ENCODE peak calls at places on chromosomes 12 and 14, in seven cellular contexts. C, J, H, T, Z, V and M are unnamed samples.

GRCh38 chr14:61524211-61524806 is 171.0 kb upstream of the HIF1A start:
- DNase-seq in Z (peak), H (peak), V (no peak), C (peak), J (no peak), T (peak), M (peak)

GRCh38 chr12:111448266-111448830 is 42.6 kb downstream of the SH2B3 start:
- DNase-seq in Z (no peak), J (no peak), C (no peak), V (no peak), T (no peak), H (peak), M (no peak)

GRCh38 chr12:18677189-18677588 is 60.6 kb downstream of the PLCZ1 start:
- DNase-seq in J (no peak), T (peak), H (no peak), Z (no peak), C (peak), V (no peak), M (no peak)

GRCh38 chr14:105075364-105076295 is 10.4 kb upstream of the GPR132 start:
- DNase-seq in Z (no peak), V (no peak), J (peak), T (peak), H (no peak), C (no peak), M (no peak)

GRCh38 chr12:69868695-69869094 is 43.7 kb downstream of the MYRFL start:
- DNase-seq in H (no peak), J (no peak), V (no peak), T (no peak), Z (no peak), C (no peak), M (no peak)

GRCh38 chr12:53493610-53494391 is 5.5 kb downstream of the MAP3K12 start:
- DNase-seq in T (no peak), C (no peak), V (no peak), Z (no peak), J (peak), H (peak), M (no peak)

GRCh38 chr14:21526672-21527319 is 650 bp upstream of the SALL2 start:
- DNase-seq in C (no peak), T (no peak), H (no peak), V (no peak), Z (no peak), J (no peak), M (no peak)

GRCh38 chr12:39095636-39096330 is 190.4 kb upstream of the CPNE8 start:
- DNase-seq in Z (no peak), C (no peak), J (no peak), V (no peak), H (no peak), T (no peak), M (peak)

GRCh38 chr12:30828686-30829085 is 73.9 kb upstream of the CAPRIN2 start:
- DNase-seq in J (no peak), C (no peak), H (no peak), T (no peak), V (no peak), Z (no peak), M (no peak)

GRCh38 chr12:58502236-58502635 is 418.1 kb downstream of the LRIG3 start:
- DNase-seq in T (no peak), V (no peak), Z (no peak), H (no peak), J (no peak), C (peak), M (no peak)

GRCh38 chr14:76056128-76056527 is 70.6 kb downstream of the IFT43 start:
- DNase-seq in Z (peak), J (no peak), C (no peak), H (no peak), V (no peak), T (peak), M (peak)

GRCh38 chr12:105725054-105725453 is 394.6 kb downstream of the C12orf75 start:
- DNase-seq in Z (no peak), H (no peak), C (peak), T (peak), J (no peak), V (no peak), M (no peak)

GRCh38 chr12:122080149-122081107 is 1.9 kb downstream of the MLXIP start:
- DNase-seq in H (peak), C (peak), V (peak), J (peak), Z (peak), T (peak), M (peak)

GRCh38 chr12:113854385-113855136 is 111.6 kb downstream of the RBM19 start:
- DNase-seq in Z (no peak), J (no peak), T (no peak), V (no peak), H (no peak), C (no peak), M (no peak)

GRCh38 chr14:59254146-59254910 is 65.9 kb downstream of the DAAM1 start:
- DNase-seq in H (peak), T (peak), C (peak), Z (peak), V (peak), J (no peak), M (peak)

GRCh38 chr14:92728781-92729364 is 19.6 kb downstream of the LGMN start:
- DNase-seq in H (peak), J (no peak), V (no peak), T (peak), Z (peak), C (peak), M (peak)

GRCh38 chr14:79011091-79011919 is 841.1 kb downstream of the NRXN3 start:
- DNase-seq in C (peak), H (peak), V (peak), T (peak), Z (peak), J (no peak), M (peak)
- TF ChIP-seq CTCF in C (peak), H (peak), V (peak), T (peak), Z (no peak), J (peak), M (peak)

DNA sequence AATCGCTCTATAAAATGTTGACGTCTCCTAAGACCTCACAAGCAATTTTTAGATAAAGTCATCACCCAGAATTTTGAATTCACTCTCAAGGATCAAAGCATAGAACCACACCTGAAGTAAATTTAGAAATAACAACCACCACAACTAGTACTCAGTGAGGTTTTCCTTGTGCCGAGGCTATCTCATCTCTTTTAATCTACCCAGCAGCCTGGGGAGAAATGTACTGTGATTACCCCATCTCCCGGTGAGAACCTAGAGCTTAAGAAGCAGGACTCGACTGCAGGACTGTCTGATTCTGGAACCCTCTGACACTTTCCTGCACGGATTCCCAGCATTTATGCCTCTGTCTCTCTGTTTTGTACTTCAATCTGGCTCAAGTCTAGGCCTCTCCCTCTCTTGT is 180.9 kb upstream of the PLXNC1 start:
- DNase-seq in H (no peak), C (no peak), T (no peak), V (no peak), Z (no peak), J (no peak), M (no peak)
- TF ChIP-seq CTCF in H (no peak), C (no peak), T (no peak), V (no peak), Z (no peak), J (no peak), M (no peak)

GRCh38 chr12:49366652-49367380 is 446 bp upstream of the SPATS2 start:
- DNase-seq in T (peak), V (peak), Z (peak), C (peak), J (peak), H (peak), M (peak)
- TF ChIP-seq CTCF in T (peak), V (peak), Z (peak), C (peak), J (peak), H (peak), M (peak)

GRCh38 chr12:50634379-50634778 is 129.5 kb upstream of the ATF1 start:
- DNase-seq in C (no peak), Z (no peak), J (no peak), H (no peak), T (no peak), V (no peak), M (no peak)

GRCh38 chr12:50636505-50636904 is 127.4 kb upstream of the ATF1 start:
- DNase-seq in Z (no peak), T (no peak), C (no peak), J (no peak), V (no peak), H (no peak), M (no peak)

GRCh38 chr12:50633950-50634349 is 129.2 kb downstream of the DIP2B start:
- DNase-seq in C (peak), H (no peak), J (no peak), T (peak), V (no peak), Z (peak), M (no peak)

GRCh38 chr12:50635857-50636256 is 128.0 kb upstream of the ATF1 start:
- DNase-seq in Z (no peak), V (no peak), H (no peak), C (no peak), J (no peak), T (no peak), M (no peak)

DNA sequence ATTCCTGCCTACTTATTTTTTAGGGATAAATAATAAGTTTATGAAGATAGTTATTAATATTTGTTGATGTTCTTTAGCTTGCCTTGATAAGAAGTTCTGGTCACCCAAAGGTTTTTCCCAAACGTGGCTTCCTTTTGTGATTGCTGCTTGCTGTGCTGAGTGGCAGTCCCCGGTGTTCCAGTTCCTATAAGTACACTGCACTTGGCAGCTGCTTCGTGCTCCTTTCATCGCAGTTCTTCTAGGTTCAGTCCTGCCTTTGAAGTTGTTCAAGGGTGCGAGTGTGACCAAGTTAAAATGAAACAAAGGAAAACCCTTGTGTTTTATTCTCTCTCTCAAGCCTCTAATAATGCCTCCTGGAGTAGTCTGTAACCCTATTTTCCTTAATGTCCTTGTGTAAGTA is 128.5 kb upstream of the ATF1 start:
- DNase-seq in H (peak), T (no peak), Z (no peak), C (no peak), V (no peak), J (no peak), M (no peak)
- TF ChIP-seq CTCF in H (no peak), T (no peak), Z (no peak), C (no peak), V (no peak), J (no peak), M (no peak)

GRCh38 chr12:1933342-1933992 is 15.0 kb upstream of the CACNA2D4 start:
- DNase-seq in J (peak), C (peak), T (no peak), V (no peak), Z (no peak), H (no peak), M (no peak)
- TF ChIP-seq CTCF in J (no peak), C (no peak), T (no peak), V (no peak), Z (no peak), H (no peak), M (no peak)

DNA sequence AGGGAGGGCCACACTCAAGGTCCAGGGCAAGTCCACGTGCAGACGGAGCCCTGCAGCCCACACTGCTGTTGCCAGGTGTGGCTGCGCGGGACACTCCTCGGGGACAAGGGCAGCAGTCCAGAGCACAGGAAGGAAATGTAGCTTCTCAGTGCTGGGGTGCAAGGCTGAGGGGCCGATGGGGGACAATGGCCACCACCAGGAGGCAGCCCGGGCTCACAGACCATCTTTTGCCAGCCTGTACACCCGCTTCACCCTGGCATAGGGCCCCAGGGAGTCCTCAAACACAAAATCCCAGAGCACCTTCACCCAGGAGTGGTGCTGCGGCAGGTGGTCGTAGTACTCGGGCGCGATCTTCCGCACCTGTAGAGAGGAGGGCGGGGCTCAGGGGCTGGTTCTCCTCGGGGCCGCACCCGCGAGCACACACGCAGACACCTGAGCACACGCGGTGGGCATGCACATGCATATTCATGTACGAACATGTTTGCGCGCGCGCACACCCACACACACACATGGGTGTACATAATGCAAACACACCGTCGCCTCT is 12.8 kb downstream of the DEGS2 start:
- DNase-seq in Z (no peak), V (no peak), C (no peak), H (no peak), T (no peak), J (no peak), M (no peak)
- TF ChIP-seq CTCF in Z (no peak), V (no peak), C (no peak), H (no peak), T (no peak), J (peak), M (no peak)

DNA sequence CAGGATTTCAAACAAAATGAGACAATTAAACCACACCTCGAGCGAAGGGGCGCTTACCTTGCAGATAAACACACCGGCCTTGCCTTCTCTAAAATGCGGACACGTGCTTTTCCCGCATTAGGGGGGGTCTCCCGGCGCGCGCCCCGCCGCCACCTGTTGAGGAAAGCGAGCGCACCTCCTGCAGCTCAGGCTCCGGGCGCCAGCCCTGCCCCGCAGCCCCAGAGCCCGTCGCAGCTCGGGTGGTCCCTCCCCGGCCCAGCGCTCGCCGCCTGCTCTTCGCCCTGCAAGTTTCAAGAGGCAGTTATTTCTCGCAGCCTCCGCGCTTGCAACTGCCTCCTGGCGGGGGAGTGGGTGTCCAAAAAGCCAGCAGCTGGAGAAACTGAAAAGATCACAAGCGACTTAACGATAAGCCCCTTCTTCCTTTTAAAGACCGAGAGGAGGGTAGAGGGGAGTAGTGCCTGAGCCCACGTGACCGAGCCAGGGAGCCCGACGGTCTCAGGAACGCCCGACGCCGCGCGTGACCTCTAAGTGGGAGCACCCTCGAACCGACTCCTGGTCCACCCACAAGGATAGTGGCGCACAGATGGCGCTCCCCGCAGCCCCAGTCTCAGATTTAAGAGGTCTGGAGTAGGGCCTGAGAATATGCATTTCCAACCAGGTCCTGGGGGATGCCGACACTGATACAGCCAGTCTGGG is at the start of gene ESR2:
- DNase-seq in Z (peak), T (peak), V (no peak), C (peak), H (peak), J (peak), M (no peak)
- TF ChIP-seq CTCF in Z (peak), T (peak), V (no peak), C (peak), H (peak), J (no peak), M (no peak)

GRCh38 chr14:23067847-23068791 is 10.8 kb upstream of the CDH24 start:
- DNase-seq in V (no peak), H (no peak), J (no peak), T (no peak), C (no peak), Z (no peak), M (no peak)
- TF ChIP-seq CTCF in V (no peak), H (no peak), J (no peak), T (no peak), C (no peak), Z (no peak), M (no peak)

GRCh38 chr12:78209851-78210493 is 379.3 kb downstream of the NAV3 start:
- DNase-seq in J (no peak), T (no peak), H (no peak), Z (peak), V (no peak), C (peak), M (no peak)
- TF ChIP-seq CTCF in J (no peak), T (no peak), H (no peak), Z (no peak), V (no peak), C (no peak), M (no peak)

GRCh38 chr14:104026024-104026423 is 59.5 kb upstream of the ASPG start:
- DNase-seq in V (no peak), J (no peak), Z (no peak), H (no peak), T (no peak), C (no peak), M (no peak)
- TF ChIP-seq CTCF in V (no peak), J (no peak), Z (no peak), H (no peak), T (no peak), C (no peak), M (no peak)